ENCODE peak calls at places on chromosome 20, in six cellular contexts. One of them, this sample, is unnamed.

GRCh38 chr20:59776626-59777320 is 156.7 kb downstream of the SYCP2 start:
- DNase-seq in ovary: no peak
- DNase-seq in fibroblast of pulmonary artery: no peak
- DNase-seq in A549: no peak
- DNase-seq in neural progenitor cell: no peak
- DNase-seq in heart left ventricle: no peak
- DNase-seq in this sample: no peak

GRCh38 chr20:39960522-39961420 is 728.3 kb downstream of the MAFB start:
- DNase-seq in ovary: no peak
- DNase-seq in A549: no peak
- DNase-seq in fibroblast of pulmonary artery: no peak
- DNase-seq in neural progenitor cell: no peak
- DNase-seq in heart left ventricle: no peak
- DNase-seq in this sample: no peak

GRCh38 chr20:62946918-62947317 is 5.6 kb upstream of the SLC17A9 start:
- DNase-seq in A549: no peak
- DNase-seq in ovary: peak
- DNase-seq in neural progenitor cell: no peak
- DNase-seq in heart left ventricle: peak
- DNase-seq in fibroblast of pulmonary artery: peak
- DNase-seq in this sample: peak

GRCh38 chr20:44861547-44862006 is 23.9 kb upstream of the YWHAB start:
- DNase-seq in neural progenitor cell: no peak
- DNase-seq in heart left ventricle: no peak
- DNase-seq in ovary: no peak
- DNase-seq in fibroblast of pulmonary artery: peak
- DNase-seq in A549: no peak
- DNase-seq in this sample: peak

GRCh38 chr20:40979247-40979646 is 49.4 kb upstream of the TOP1 start:
- DNase-seq in neural progenitor cell: no peak
- DNase-seq in heart left ventricle: no peak
- DNase-seq in fibroblast of pulmonary artery: no peak
- DNase-seq in A549: no peak
- DNase-seq in ovary: no peak
- DNase-seq in this sample: no peak

GRCh38 chr20:2599265-2600060 is 53.0 kb upstream of the NOP56 start:
- DNase-seq in A549: no peak
- DNase-seq in fibroblast of pulmonary artery: no peak
- DNase-seq in neural progenitor cell: peak
- DNase-seq in heart left ventricle: no peak
- DNase-seq in ovary: no peak
- DNase-seq in this sample: no peak

GRCh38 chr20:507006-507758 is 36.4 kb downstream of the CSNK2A1 start:
- DNase-seq in heart left ventricle: no peak
- DNase-seq in ovary: no peak
- DNase-seq in neural progenitor cell: no peak
- DNase-seq in A549: no peak
- DNase-seq in fibroblast of pulmonary artery: no peak
- DNase-seq in this sample: no peak

GRCh38 chr20:63234693-63235398 is 859 bp upstream of the BIRC7 start:
- DNase-seq in heart left ventricle: no peak
- DNase-seq in ovary: no peak
- DNase-seq in fibroblast of pulmonary artery: no peak
- DNase-seq in neural progenitor cell: peak
- DNase-seq in A549: peak
- DNase-seq in this sample: peak

GRCh38 chr20:5786930-5787826 is 37.0 kb downstream of the SHLD1 start:
- DNase-seq in heart left ventricle: peak
- DNase-seq in A549: no peak
- DNase-seq in neural progenitor cell: no peak
- DNase-seq in fibroblast of pulmonary artery: peak
- DNase-seq in ovary: peak
- DNase-seq in this sample: peak

GRCh38 chr20:48787861-48788375 is 39.9 kb downstream of the PREX1 start:
- DNase-seq in neural progenitor cell: no peak
- DNase-seq in A549: peak
- DNase-seq in heart left ventricle: no peak
- DNase-seq in fibroblast of pulmonary artery: peak
- DNase-seq in ovary: no peak
- DNase-seq in this sample: peak

GRCh38 chr20:47031028-47031427 is 136.4 kb downstream of the EYA2 start:
- DNase-seq in neural progenitor cell: no peak
- DNase-seq in fibroblast of pulmonary artery: no peak
- DNase-seq in heart left ventricle: no peak
- DNase-seq in A549: no peak
- DNase-seq in ovary: no peak
- DNase-seq in this sample: no peak

GRCh38 chr20:36607586-36608387 is 2.2 kb downstream of the RAB5IF start:
- DNase-seq in ovary: no peak
- DNase-seq in neural progenitor cell: no peak
- DNase-seq in heart left ventricle: no peak
- DNase-seq in A549: peak
- DNase-seq in fibroblast of pulmonary artery: no peak
- DNase-seq in this sample: peak

GRCh38 chr20:51220293-51220706 is 197.4 kb upstream of the KCNG1 start:
- DNase-seq in ovary: no peak
- DNase-seq in A549: peak
- DNase-seq in neural progenitor cell: peak
- DNase-seq in heart left ventricle: no peak
- DNase-seq in fibroblast of pulmonary artery: peak
- DNase-seq in this sample: peak

GRCh38 chr20:17202668-17203067 is 24.2 kb upstream of the PCSK2 start:
- DNase-seq in ovary: peak
- DNase-seq in heart left ventricle: no peak
- DNase-seq in A549: no peak
- DNase-seq in neural progenitor cell: peak
- DNase-seq in fibroblast of pulmonary artery: no peak
- DNase-seq in this sample: no peak

GRCh38 chr20:50141811-50142561 is 11.5 kb downstream of the PEDS1 start:
- DNase-seq in fibroblast of pulmonary artery: no peak
- DNase-seq in ovary: no peak
- DNase-seq in neural progenitor cell: no peak
- DNase-seq in A549: no peak
- DNase-seq in heart left ventricle: no peak
- DNase-seq in this sample: no peak

GRCh38 chr20:10466325-10466724 is 31.2 kb downstream of the SLX4IP start:
- DNase-seq in neural progenitor cell: peak
- DNase-seq in fibroblast of pulmonary artery: peak
- DNase-seq in heart left ventricle: peak
- DNase-seq in A549: no peak
- DNase-seq in ovary: no peak
- DNase-seq in this sample: no peak
- H3K4me3 ChIP-seq in neural progenitor cell: peak
- H3K4me3 ChIP-seq in fibroblast of pulmonary artery: no peak
- H3K4me3 ChIP-seq in heart left ventricle: no peak
- H3K4me3 ChIP-seq in A549: no peak
- H3K4me3 ChIP-seq in ovary: no peak
- H3K4me3 ChIP-seq in this sample: no peak

GRCh38 chr20:58431134-58431533 is 42.1 kb downstream of the VAPB start:
- DNase-seq in heart left ventricle: no peak
- DNase-seq in A549: no peak
- DNase-seq in fibroblast of pulmonary artery: no peak
- DNase-seq in ovary: no peak
- DNase-seq in neural progenitor cell: no peak
- DNase-seq in this sample: no peak

GRCh38 chr20:58429303-58429702 is 40.3 kb downstream of the VAPB start:
- DNase-seq in fibroblast of pulmonary artery: no peak
- DNase-seq in A549: no peak
- DNase-seq in ovary: no peak
- DNase-seq in heart left ventricle: no peak
- DNase-seq in neural progenitor cell: no peak
- DNase-seq in this sample: no peak

GRCh38 chr20:58432190-58432954 is 43.3 kb downstream of the VAPB start:
- DNase-seq in neural progenitor cell: no peak
- DNase-seq in fibroblast of pulmonary artery: peak
- DNase-seq in heart left ventricle: no peak
- DNase-seq in A549: no peak
- DNase-seq in ovary: no peak
- DNase-seq in this sample: peak

GRCh38 chr20:58424218-58424617 is 35.2 kb downstream of the VAPB start:
- DNase-seq in fibroblast of pulmonary artery: no peak
- DNase-seq in ovary: no peak
- DNase-seq in neural progenitor cell: peak
- DNase-seq in heart left ventricle: no peak
- DNase-seq in A549: no peak
- DNase-seq in this sample: no peak

GRCh38 chr20:58428364-58428763 is 39.3 kb downstream of the VAPB start:
- DNase-seq in ovary: no peak
- DNase-seq in neural progenitor cell: no peak
- DNase-seq in fibroblast of pulmonary artery: no peak
- DNase-seq in heart left ventricle: no peak
- DNase-seq in A549: no peak
- DNase-seq in this sample: no peak
- TF ChIP-seq CTCF in ovary: no peak
- TF ChIP-seq CTCF in neural progenitor cell: no peak
- TF ChIP-seq CTCF in fibroblast of pulmonary artery: no peak
- TF ChIP-seq CTCF in heart left ventricle: no peak
- TF ChIP-seq CTCF in A549: no peak
- TF ChIP-seq CTCF in this sample: no peak

GRCh38 chr20:38031957-38032356 is 1.3 kb downstream of the TTI1 start:
- DNase-seq in fibroblast of pulmonary artery: no peak
- DNase-seq in neural progenitor cell: no peak
- DNase-seq in heart left ventricle: no peak
- DNase-seq in A549: no peak
- DNase-seq in ovary: no peak
- DNase-seq in this sample: no peak
- H3K4me3 ChIP-seq in fibroblast of pulmonary artery: no peak
- H3K4me3 ChIP-seq in neural progenitor cell: peak
- H3K4me3 ChIP-seq in heart left ventricle: no peak
- H3K4me3 ChIP-seq in A549: peak
- H3K4me3 ChIP-seq in ovary: no peak
- H3K4me3 ChIP-seq in this sample: no peak

GRCh38 chr20:20241966-20242365 is 125.9 kb upstream of the INSM1 start:
- DNase-seq in ovary: no peak
- DNase-seq in A549: no peak
- DNase-seq in neural progenitor cell: peak
- DNase-seq in heart left ventricle: no peak
- DNase-seq in fibroblast of pulmonary artery: no peak
- DNase-seq in this sample: no peak
- TF ChIP-seq CTCF in ovary: no peak
- TF ChIP-seq CTCF in A549: no peak
- TF ChIP-seq CTCF in neural progenitor cell: no peak
- TF ChIP-seq CTCF in heart left ventricle: no peak
- TF ChIP-seq CTCF in fibroblast of pulmonary artery: no peak
- TF ChIP-seq CTCF in this sample: no peak

This sample was measured in cardiac fibroblast.